ENCODE peak calls at places on chromosomes 13 and 19, in four cellular contexts. One of them, this sample, is unnamed.

GRCh38 chr13:97879646-97880297 is 73.7 kb upstream of the IPO5 start:
- DNase-seq in astrocyte of the hippocampus: peak
- DNase-seq in 8988T: no peak
- DNase-seq in RPMI8226: no peak
- DNase-seq in this sample: peak

GRCh38 chr19:49113762-49114629 is at the start of gene LIN7B:
- DNase-seq in astrocyte of the hippocampus: peak
- DNase-seq in 8988T: peak
- DNase-seq in RPMI8226: peak
- DNase-seq in this sample: peak

GRCh38 chr19:52991484-52991883 is 22.2 kb upstream of the ERVV-1 start:
- DNase-seq in astrocyte of the hippocampus: peak
- DNase-seq in 8988T: no peak
- DNase-seq in RPMI8226: no peak
- DNase-seq in this sample: peak

GRCh38 chr13:106276876-106277275 is 258.6 kb downstream of the EFNB2 start:
- DNase-seq in astrocyte of the hippocampus: peak
- DNase-seq in 8988T: no peak
- DNase-seq in RPMI8226: no peak
- DNase-seq in this sample: peak

GRCh38 chr13:57624565-57625435 is 6.7 kb upstream of the PCDH17 start:
- DNase-seq in astrocyte of the hippocampus: peak
- DNase-seq in 8988T: no peak
- DNase-seq in RPMI8226: peak
- DNase-seq in this sample: peak

GRCh38 chr19:50046649-50047503 is 21.1 kb downstream of the ZNF473 start:
- DNase-seq in astrocyte of the hippocampus: no peak
- DNase-seq in 8988T: no peak
- DNase-seq in RPMI8226: peak
- DNase-seq in this sample: no peak

GRCh38 chr13:73901324-73902068 is 232.7 kb downstream of the KLF12 start:
- DNase-seq in astrocyte of the hippocampus: no peak
- DNase-seq in 8988T: no peak
- DNase-seq in RPMI8226: no peak
- DNase-seq in this sample: no peak

GRCh38 chr19:1181606-1182005 is 7.5 kb upstream of the SBNO2 start:
- DNase-seq in astrocyte of the hippocampus: no peak
- DNase-seq in 8988T: no peak
- DNase-seq in RPMI8226: no peak
- DNase-seq in this sample: no peak

GRCh38 chr13:47564041-47564440 is 437.0 kb downstream of the SUCLA2 start:
- DNase-seq in astrocyte of the hippocampus: no peak
- DNase-seq in 8988T: no peak
- DNase-seq in RPMI8226: no peak
- DNase-seq in this sample: no peak

GRCh38 chr19:49771674-49772139 is 4.9 kb downstream of the AP2A1 start:
- DNase-seq in astrocyte of the hippocampus: no peak
- DNase-seq in 8988T: no peak
- DNase-seq in RPMI8226: no peak
- DNase-seq in this sample: no peak